ENCODE peak calls at places on chromosomes 13 and 19, in seven cellular contexts. X is germinal center; E is amniotic epithelial cell; B is effector CD8-positive, alpha-beta T cell; S is GM23248; U is NB4; Y is PC-9. K is an unnamed sample.

GRCh38 chr19:35030257-35031071 is at the start of gene SCN1B:
- DNase-seq in X (peak; percentile 62), E (peak; percentile 55), B (peak; percentile 9), S (peak; percentile 85), U (peak; percentile 60), Y (peak; percentile 43), K (peak; percentile 60)

GRCh38 chr19:52734340-52734892 is 428 bp downstream of the ZNF611 start:
- DNase-seq in X (no peak), E (no peak), B (no peak), S (peak; percentile 57), U (no peak), Y (no peak), K (peak; percentile 70)

GRCh38 chr13:76892488-76892887 is 6.3 kb upstream of the KCTD12 start:
- DNase-seq in X (no peak), E (no peak), B (no peak), S (no peak), U (no peak), Y (no peak), K (no peak)

GRCh38 chr13:79405831-79406596 is at the start of gene RBM26:
- DNase-seq in X (peak; percentile 89), E (peak; percentile 90), B (peak; percentile 92), S (peak; percentile 92), U (peak; percentile 96), Y (peak; percentile 81), K (peak; percentile 98)

GRCh38 chr19:12749938-12750521 is 1.6 kb upstream of the BEST2 start:
- DNase-seq in X (no peak), E (peak; percentile 16), B (no peak), S (peak; percentile 33), U (peak; percentile 76), Y (no peak), K (no peak)

GRCh38 chr19:18304194-18304495 is 18.7 kb downstream of the LSM4 start:
- DNase-seq in X (peak; percentile 30), E (no peak), B (no peak), S (peak; percentile 30), U (no peak), Y (no peak), K (no peak)

GRCh38 chr19:42242071-42242511 is 311 bp downstream of the GSK3A start:
- DNase-seq in X (peak; percentile 19), E (peak; percentile 13), B (no peak), S (peak; percentile 61), U (no peak), Y (no peak), K (no peak)

GRCh38 chr19:40236366-40236765 is 9.9 kb upstream of the CCNP start:
- DNase-seq in X (no peak), E (no peak), B (no peak), S (no peak), U (no peak), Y (no peak), K (no peak)

GRCh38 chr19:1410136-1410786 is 2.9 kb downstream of the DAZAP1 start:
- DNase-seq in X (no peak), E (peak; percentile 49), B (no peak), S (peak; percentile 39), U (no peak), Y (no peak), K (no peak)

GRCh38 chr19:419721-420515 is 11.0 kb upstream of the C2CD4C start:
- DNase-seq in X (no peak), E (no peak), B (no peak), S (no peak), U (no peak), Y (no peak), K (no peak)

GRCh38 chr19:40411125-40411842 is 1.9 kb downstream of the PRX start:
- DNase-seq in X (no peak), E (no peak), B (no peak), S (no peak), U (no peak), Y (no peak), K (no peak)

GRCh38 chr13:48043789-48044503 is 6.4 kb downstream of the NUDT15 start:
- DNase-seq in X (no peak), E (peak; percentile 44), B (no peak), S (peak; percentile 77), U (no peak), Y (no peak), K (no peak)

GRCh38 chr13:44765076-44765475 is 188.9 kb upstream of the TSC22D1 start:
- DNase-seq in X (no peak), E (peak; percentile 48), B (no peak), S (no peak), U (no peak), Y (no peak), K (no peak)